ENCODE peak calls at places on chromosomes 4 and X, in ten cellular contexts. Y is endothelial cell of umbilical vein, P is right lobe of liver, X is breast epithelium, Q is HCT116, V is IMR-90, R is body of pancreas, F is H1, I is GM12878, B is spleen. S is an unnamed sample.

GRCh38 chr4:42280327-42281095 is 116.8 kb upstream of the SHISA3 start:
- DNase-seq in Y (peak; percentile 36), P (no peak), X (no peak), Q (peak; percentile 35), V (peak; percentile 21), R (peak; percentile 7), F (no peak), I (no peak), B (no peak), S (no peak)

GRCh38 chr4:102824398-102824797 is 3.0 kb downstream of the UBE2D3 start:
- DNase-seq in Y (no peak), P (no peak), X (no peak), Q (no peak), V (peak; percentile 15), R (no peak), F (no peak), I (no peak), B (no peak), S (no peak)

GRCh38 chr4:78308517-78308916 is 243.1 kb upstream of the ANXA3 start:
- DNase-seq in Y (no peak), P (no peak), X (no peak), Q (no peak), V (no peak), R (no peak), F (no peak), I (no peak), B (no peak), S (no peak)

GRCh38 chr4:16226816-16227461 is 668 bp upstream of the TAPT1 start:
- DNase-seq in Y (peak; percentile 49), P (peak; percentile 75), X (peak; percentile 48), Q (no peak), V (no peak), R (peak; percentile 59), F (no peak), I (no peak), B (peak; percentile 91), S (peak; percentile 93)

GRCh38 chr4:24228692-24229091 is 338.8 kb upstream of the PPARGC1A start:
- DNase-seq in Y (no peak), P (no peak), X (no peak), Q (no peak), V (no peak), R (no peak), F (no peak), I (no peak), B (no peak), S (no peak)

GRCh38 chrX:133630362-133630761 is 215.1 kb upstream of the GPC4 start:
- DNase-seq in Y (no peak), P (no peak), X (no peak), Q (no peak), V (no peak), R (no peak), F (no peak), I (no peak), B (no peak), S (no peak)

GRCh38 chr4:2944882-2945526 is 18.2 kb downstream of the NOP14 start:
- DNase-seq in Y (no peak), P (peak; percentile 19), X (no peak), Q (no peak), V (no peak), R (no peak), F (no peak), I (no peak), B (peak; percentile 62), S (no peak)

GRCh38 chr4:112361181-112361791 is 64.1 kb downstream of the ALPK1 start:
- DNase-seq in Y (no peak), P (no peak), X (no peak), Q (no peak), V (peak; percentile 27), R (no peak), F (peak; percentile 44), I (peak; percentile 82), B (no peak), S (no peak)

GRCh38 chr4:10079951-10080873 is 36.4 kb downstream of the WDR1 start:
- DNase-seq in Y (no peak), P (no peak), X (no peak), Q (no peak), V (no peak), R (no peak), F (no peak), I (no peak), B (peak; percentile 60), S (peak; percentile 16)

GRCh38 chr4:10082459-10083272 is 33.9 kb downstream of the WDR1 start:
- DNase-seq in Y (no peak), P (no peak), X (no peak), Q (no peak), V (no peak), R (no peak), F (no peak), I (no peak), B (peak; percentile 64), S (peak; percentile 17)

GRCh38 chr4:10082047-10082446 is 34.6 kb downstream of the WDR1 start:
- DNase-seq in Y (no peak), P (no peak), X (no peak), Q (no peak), V (no peak), R (no peak), F (no peak), I (no peak), B (peak; percentile 56), S (peak; percentile 8)

GRCh38 chr4:10079256-10079655 is 37.3 kb downstream of the WDR1 start:
- DNase-seq in Y (no peak), P (no peak), X (no peak), Q (no peak), V (no peak), R (no peak), F (no peak), I (no peak), B (peak; percentile 62), S (no peak)

GRCh38 chr4:10080874-10081606 is 35.6 kb downstream of the WDR1 start:
- DNase-seq in Y (no peak), P (no peak), X (no peak), Q (no peak), V (no peak), R (no peak), F (no peak), I (no peak), B (peak; percentile 58), S (peak; percentile 14)
- H3K36me3 ChIP-seq in Y (peaks cover 87% of the 10 kb centered on the region), P (peaks cover 7% of the 10 kb centered on the region), X (peaks cover 5% of the 10 kb centered on the region), Q (peaks cover 58% of the 10 kb centered on the region), V (peaks cover 96% of the 10 kb centered on the region), R (peaks cover 8% of the 10 kb centered on the region), F (peaks cover 94% of the 10 kb centered on the region), I (peaks cover 62% of the 10 kb centered on the region), B (peaks cover 100% of the 10 kb centered on the region), S (peaks cover 100% of the 10 kb centered on the region)

GRCh38 chr4:4328206-4328605 is 38.2 kb downstream of the ZBTB49 start:
- DNase-seq in Y (no peak), P (no peak), X (no peak), Q (no peak), V (no peak), R (no peak), F (no peak), I (no peak), B (no peak), S (no peak)

GRCh38 chr4:4328840-4329239 is 38.8 kb downstream of the ZBTB49 start:
- DNase-seq in Y (no peak), P (no peak), X (no peak), Q (no peak), V (no peak), R (no peak), F (no peak), I (no peak), B (no peak), S (no peak)

GRCh38 chr4:4326136-4326535 is 36.1 kb downstream of the ZBTB49 start:
- DNase-seq in Y (no peak), P (no peak), X (no peak), Q (no peak), V (no peak), R (no peak), F (no peak), I (no peak), B (no peak), S (peak; percentile 3)

GRCh38 chr4:4329496-4329895 is 39.4 kb downstream of the ZBTB49 start:
- DNase-seq in Y (no peak), P (no peak), X (no peak), Q (no peak), V (no peak), R (no peak), F (no peak), I (no peak), B (no peak), S (no peak)

DNA sequence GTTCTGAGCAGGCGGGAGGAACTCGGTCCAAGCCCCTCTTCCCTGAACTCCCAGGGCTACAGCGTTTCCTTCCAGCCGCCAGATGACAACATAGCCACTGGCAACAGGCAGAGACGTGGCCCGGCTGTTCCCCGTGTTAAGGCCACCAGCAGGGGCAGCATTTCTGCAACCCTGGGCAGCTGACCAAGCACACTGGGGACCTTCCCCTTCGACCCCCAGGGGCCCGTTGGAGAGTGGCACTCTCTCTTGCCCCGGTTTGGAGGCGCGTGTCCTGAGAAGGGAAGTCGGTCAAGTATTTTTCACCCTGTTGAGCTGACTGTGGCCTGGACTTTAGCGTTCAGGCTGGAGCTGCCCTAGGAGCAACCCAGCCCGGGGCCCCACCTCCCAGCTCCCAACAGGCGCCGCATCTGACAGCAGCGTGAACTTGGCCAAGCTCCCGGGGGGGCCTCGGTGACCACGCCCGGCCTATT is 37.6 kb downstream of the ZBTB49 start:
- DNase-seq in Y (peak; percentile 10), P (peak; percentile 49), X (no peak), Q (no peak), V (no peak), R (peak; percentile 15), F (peak; percentile 50), I (no peak), B (peak; percentile 88), S (peak; percentile 52)
- TF ChIP-seq POLR2A in Y (no peak), P (no peak), X (no peak), Q (no peak), V (no peak), R (no peak), F (no peak), I (no peak), B (no peak), S (no peak)

DNA sequence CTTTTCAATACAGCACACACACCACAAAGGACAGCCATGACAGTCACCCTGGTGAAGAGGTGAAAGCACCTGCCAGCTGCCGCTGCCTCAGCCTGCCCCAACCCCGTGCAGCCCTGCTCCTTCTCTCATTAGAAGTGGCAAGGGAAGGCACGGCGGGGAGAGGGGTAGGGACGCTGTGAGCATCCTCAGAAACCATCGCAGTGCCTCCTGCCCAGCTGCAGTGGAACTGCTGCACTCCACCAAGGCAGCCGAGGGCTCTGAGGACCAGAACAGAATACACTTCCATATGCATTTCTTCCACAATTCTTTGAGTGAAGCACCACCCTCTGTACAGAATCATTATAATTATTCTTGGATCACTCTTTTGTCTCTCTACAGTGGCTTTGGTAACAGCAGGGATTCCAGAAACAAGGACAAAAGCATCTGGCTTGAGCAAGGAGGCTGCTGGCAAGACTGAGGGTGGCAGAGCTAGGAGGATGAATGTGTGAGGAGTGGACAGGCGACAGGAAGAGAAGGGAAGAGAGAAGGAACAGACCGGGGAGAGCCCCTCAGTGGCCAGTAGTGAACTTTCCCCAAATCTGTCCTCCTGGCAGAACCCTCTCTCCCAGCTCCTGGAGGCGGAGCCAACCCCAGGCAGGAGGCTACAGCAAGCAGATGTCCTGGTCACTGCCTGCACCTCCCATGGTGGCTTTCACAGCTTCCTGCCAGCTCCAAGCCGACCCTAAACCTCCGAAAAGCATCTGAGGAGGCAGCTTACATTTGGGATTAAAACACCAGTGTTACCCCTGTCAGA is 73.2 kb downstream of the MTNR1A start:
- DNase-seq in Y (no peak), P (no peak), X (no peak), Q (no peak), V (no peak), R (no peak), F (no peak), I (no peak), B (no peak), S (no peak)
- H3K36me3 ChIP-seq in Y (no peaks in the 10 kb centered on the region), P (no peaks in the 10 kb centered on the region), X (no peaks in the 10 kb centered on the region), Q (no peaks in the 10 kb centered on the region), V (no peaks in the 10 kb centered on the region), R (no peaks in the 10 kb centered on the region), F (no peaks in the 10 kb centered on the region), I (no peaks in the 10 kb centered on the region), B (no peaks in the 10 kb centered on the region), S (no peaks in the 10 kb centered on the region)

GRCh38 chr4:174283507-174284180 is at the start of the genes CEP44 and FBXO8:
- DNase-seq in Y (peak; percentile 91), P (peak; percentile 69), X (peak; percentile 44), Q (peak; percentile 72), V (peak; percentile 78), R (peak; percentile 68), F (no peak), I (peak; percentile 68), B (peak; percentile 91), S (peak; percentile 71)
- TF ChIP-seq POLR2A in Y (peak; percentile 48), P (no peak), X (no peak), Q (peak; percentile 65), V (peak; percentile 22), R (no peak), F (peak; percentile 94), I (peak; percentile 83), B (no peak), S (peak; percentile 40)